ENCODE peak calls at places on chromosome 17, in seven cellular contexts. One of them, this sample, is unnamed.

GRCh38 chr17:40520991-40521453 is 19.6 kb upstream of the TNS4 start:
- DNase-seq in activated CD8-positive, alpha-beta T cell treated with anti-CD3 and anti-CD28 coated beads, Interleukin-2, amount 10 ng/mL, durations not matched to agents 7 days and 5 days: no peak
- DNase-seq in NCI-H774: no peak
- DNase-seq in Caki2: no peak
- DNase-seq in astrocyte of the cerebellum: no peak
- DNase-seq in HT1080: no peak
- DNase-seq in effector memory CD8-positive, alpha-beta T cell: no peak
- DNase-seq in this sample: no peak

GRCh38 chr17:32894245-32894644 is 17.3 kb upstream of the MYO1D start:
- DNase-seq in activated CD8-positive, alpha-beta T cell treated with anti-CD3 and anti-CD28 coated beads, Interleukin-2, amount 10 ng/mL, durations not matched to agents 7 days and 5 days: no peak
- DNase-seq in NCI-H774: no peak
- DNase-seq in Caki2: no peak
- DNase-seq in astrocyte of the cerebellum: no peak
- DNase-seq in HT1080: no peak
- DNase-seq in effector memory CD8-positive, alpha-beta T cell: no peak
- DNase-seq in this sample: no peak

GRCh38 chr17:49050611-49051010 is 53.4 kb downstream of the IGF2BP1 start:
- DNase-seq in activated CD8-positive, alpha-beta T cell treated with anti-CD3 and anti-CD28 coated beads, Interleukin-2, amount 10 ng/mL, durations not matched to agents 7 days and 5 days: no peak
- DNase-seq in NCI-H774: no peak
- DNase-seq in Caki2: no peak
- DNase-seq in astrocyte of the cerebellum: no peak
- DNase-seq in HT1080: no peak
- DNase-seq in effector memory CD8-positive, alpha-beta T cell: no peak
- DNase-seq in this sample: no peak

GRCh38 chr17:18256351-18256750 is 2.2 kb downstream of the FLII start:
- DNase-seq in activated CD8-positive, alpha-beta T cell treated with anti-CD3 and anti-CD28 coated beads, Interleukin-2, amount 10 ng/mL, durations not matched to agents 7 days and 5 days: no peak
- DNase-seq in NCI-H774: no peak
- DNase-seq in Caki2: no peak
- DNase-seq in astrocyte of the cerebellum: no peak
- DNase-seq in HT1080: no peak
- DNase-seq in effector memory CD8-positive, alpha-beta T cell: no peak
- DNase-seq in this sample: no peak

GRCh38 chr17:68089881-68090280 is 54.3 kb downstream of the KPNA2 start:
- DNase-seq in activated CD8-positive, alpha-beta T cell treated with anti-CD3 and anti-CD28 coated beads, Interleukin-2, amount 10 ng/mL, durations not matched to agents 7 days and 5 days: peak; percentile 32
- DNase-seq in NCI-H774: peak; percentile 47
- DNase-seq in Caki2: peak; percentile 66
- DNase-seq in astrocyte of the cerebellum: no peak
- DNase-seq in HT1080: peak; percentile 41
- DNase-seq in effector memory CD8-positive, alpha-beta T cell: no peak
- DNase-seq in this sample: peak; percentile 91

GRCh38 chr17:80795090-80795609 is 196.5 kb upstream of the CHMP6 start:
- DNase-seq in activated CD8-positive, alpha-beta T cell treated with anti-CD3 and anti-CD28 coated beads, Interleukin-2, amount 10 ng/mL, durations not matched to agents 7 days and 5 days: no peak
- DNase-seq in NCI-H774: no peak
- DNase-seq in Caki2: no peak
- DNase-seq in astrocyte of the cerebellum: no peak
- DNase-seq in HT1080: no peak
- DNase-seq in effector memory CD8-positive, alpha-beta T cell: no peak
- DNase-seq in this sample: no peak

GRCh38 chr17:44367219-44367618 is 3.6 kb upstream of the FAM171A2 start:
- DNase-seq in activated CD8-positive, alpha-beta T cell treated with anti-CD3 and anti-CD28 coated beads, Interleukin-2, amount 10 ng/mL, durations not matched to agents 7 days and 5 days: no peak
- DNase-seq in NCI-H774: no peak
- DNase-seq in Caki2: no peak
- DNase-seq in astrocyte of the cerebellum: no peak
- DNase-seq in HT1080: no peak
- DNase-seq in effector memory CD8-positive, alpha-beta T cell: no peak
- DNase-seq in this sample: no peak

GRCh38 chr17:76568771-76569170 is 16.9 kb downstream of the ST6GALNAC2 start:
- DNase-seq in activated CD8-positive, alpha-beta T cell treated with anti-CD3 and anti-CD28 coated beads, Interleukin-2, amount 10 ng/mL, durations not matched to agents 7 days and 5 days: no peak
- DNase-seq in NCI-H774: no peak
- DNase-seq in Caki2: no peak
- DNase-seq in astrocyte of the cerebellum: no peak
- DNase-seq in HT1080: no peak
- DNase-seq in effector memory CD8-positive, alpha-beta T cell: no peak
- DNase-seq in this sample: no peak

GRCh38 chr17:49815761-49816281 is 27.3 kb downstream of the KAT7 start:
- DNase-seq in activated CD8-positive, alpha-beta T cell treated with anti-CD3 and anti-CD28 coated beads, Interleukin-2, amount 10 ng/mL, durations not matched to agents 7 days and 5 days: no peak
- DNase-seq in NCI-H774: no peak
- DNase-seq in Caki2: no peak
- DNase-seq in astrocyte of the cerebellum: no peak
- DNase-seq in HT1080: no peak
- DNase-seq in effector memory CD8-positive, alpha-beta T cell: no peak
- DNase-seq in this sample: no peak

GRCh38 chr17:57369509-57369945 is 113.2 kb downstream of the MSI2 start:
- DNase-seq in activated CD8-positive, alpha-beta T cell treated with anti-CD3 and anti-CD28 coated beads, Interleukin-2, amount 10 ng/mL, durations not matched to agents 7 days and 5 days: no peak
- DNase-seq in NCI-H774: no peak
- DNase-seq in Caki2: no peak
- DNase-seq in astrocyte of the cerebellum: no peak
- DNase-seq in HT1080: no peak
- DNase-seq in effector memory CD8-positive, alpha-beta T cell: no peak
- DNase-seq in this sample: no peak

GRCh38 chr17:58335779-58336455 is 7.3 kb upstream of the TSPOAP1 start:
- DNase-seq in activated CD8-positive, alpha-beta T cell treated with anti-CD3 and anti-CD28 coated beads, Interleukin-2, amount 10 ng/mL, durations not matched to agents 7 days and 5 days: peak; percentile 90
- DNase-seq in NCI-H774: no peak
- DNase-seq in Caki2: no peak
- DNase-seq in astrocyte of the cerebellum: no peak
- DNase-seq in HT1080: peak; percentile 64
- DNase-seq in effector memory CD8-positive, alpha-beta T cell: peak; percentile 62
- DNase-seq in this sample: peak; percentile 76

GRCh38 chr17:65030618-65031017 is 25.9 kb downstream of the GNA13 start:
- DNase-seq in activated CD8-positive, alpha-beta T cell treated with anti-CD3 and anti-CD28 coated beads, Interleukin-2, amount 10 ng/mL, durations not matched to agents 7 days and 5 days: no peak
- DNase-seq in NCI-H774: no peak
- DNase-seq in Caki2: no peak
- DNase-seq in astrocyte of the cerebellum: no peak
- DNase-seq in HT1080: no peak
- DNase-seq in effector memory CD8-positive, alpha-beta T cell: no peak
- DNase-seq in this sample: no peak

GRCh38 chr17:80984749-80985148 is 6.9 kb upstream of the CHMP6 start:
- DNase-seq in activated CD8-positive, alpha-beta T cell treated with anti-CD3 and anti-CD28 coated beads, Interleukin-2, amount 10 ng/mL, durations not matched to agents 7 days and 5 days: no peak
- DNase-seq in NCI-H774: no peak
- DNase-seq in Caki2: no peak
- DNase-seq in astrocyte of the cerebellum: peak; percentile 91
- DNase-seq in HT1080: peak; percentile 84
- DNase-seq in effector memory CD8-positive, alpha-beta T cell: no peak
- DNase-seq in this sample: peak; percentile 34

GRCh38 chr17:27224526-27225315 is 69.2 kb upstream of the WSB1 start:
- DNase-seq in activated CD8-positive, alpha-beta T cell treated with anti-CD3 and anti-CD28 coated beads, Interleukin-2, amount 10 ng/mL, durations not matched to agents 7 days and 5 days: no peak
- DNase-seq in NCI-H774: no peak
- DNase-seq in Caki2: no peak
- DNase-seq in astrocyte of the cerebellum: no peak
- DNase-seq in HT1080: peak; percentile 76
- DNase-seq in effector memory CD8-positive, alpha-beta T cell: no peak
- DNase-seq in this sample: no peak

GRCh38 chr17:58329035-58329807 is 626 bp upstream of the TSPOAP1 start:
- DNase-seq in activated CD8-positive, alpha-beta T cell treated with anti-CD3 and anti-CD28 coated beads, Interleukin-2, amount 10 ng/mL, durations not matched to agents 7 days and 5 days: peak; percentile 90
- DNase-seq in NCI-H774: no peak
- DNase-seq in Caki2: no peak
- DNase-seq in astrocyte of the cerebellum: no peak
- DNase-seq in HT1080: peak; percentile 50
- DNase-seq in effector memory CD8-positive, alpha-beta T cell: peak; percentile 73
- DNase-seq in this sample: no peak

GRCh38 chr17:47990962-47991731 is 20.2 kb downstream of the CDK5RAP3 start:
- DNase-seq in activated CD8-positive, alpha-beta T cell treated with anti-CD3 and anti-CD28 coated beads, Interleukin-2, amount 10 ng/mL, durations not matched to agents 7 days and 5 days: no peak
- DNase-seq in NCI-H774: no peak
- DNase-seq in Caki2: no peak
- DNase-seq in astrocyte of the cerebellum: no peak
- DNase-seq in HT1080: no peak
- DNase-seq in effector memory CD8-positive, alpha-beta T cell: no peak
- DNase-seq in this sample: no peak

GRCh38 chr17:62933986-62934385 is 32.0 kb upstream of the TANC2 start:
- DNase-seq in activated CD8-positive, alpha-beta T cell treated with anti-CD3 and anti-CD28 coated beads, Interleukin-2, amount 10 ng/mL, durations not matched to agents 7 days and 5 days: no peak
- DNase-seq in NCI-H774: peak; percentile 29
- DNase-seq in Caki2: no peak
- DNase-seq in astrocyte of the cerebellum: no peak
- DNase-seq in HT1080: no peak
- DNase-seq in effector memory CD8-positive, alpha-beta T cell: no peak
- DNase-seq in this sample: no peak

GRCh38 chr17:32275060-32276042 is 9.7 kb downstream of the RHBDL3 start:
- DNase-seq in activated CD8-positive, alpha-beta T cell treated with anti-CD3 and anti-CD28 coated beads, Interleukin-2, amount 10 ng/mL, durations not matched to agents 7 days and 5 days: no peak
- DNase-seq in NCI-H774: no peak
- DNase-seq in Caki2: peak; percentile 70
- DNase-seq in astrocyte of the cerebellum: peak; percentile 45
- DNase-seq in HT1080: peak; percentile 93
- DNase-seq in effector memory CD8-positive, alpha-beta T cell: no peak
- DNase-seq in this sample: peak; percentile 52

GRCh38 chr17:16947470-16947869 is 24.4 kb downstream of the TNFRSF13B start:
- DNase-seq in activated CD8-positive, alpha-beta T cell treated with anti-CD3 and anti-CD28 coated beads, Interleukin-2, amount 10 ng/mL, durations not matched to agents 7 days and 5 days: no peak
- DNase-seq in NCI-H774: no peak
- DNase-seq in Caki2: no peak
- DNase-seq in astrocyte of the cerebellum: no peak
- DNase-seq in HT1080: no peak
- DNase-seq in effector memory CD8-positive, alpha-beta T cell: no peak
- DNase-seq in this sample: no peak

GRCh38 chr17:8696951-8697745 is 47.5 kb downstream of the CCDC42 start:
- DNase-seq in activated CD8-positive, alpha-beta T cell treated with anti-CD3 and anti-CD28 coated beads, Interleukin-2, amount 10 ng/mL, durations not matched to agents 7 days and 5 days: no peak
- DNase-seq in NCI-H774: no peak
- DNase-seq in Caki2: no peak
- DNase-seq in astrocyte of the cerebellum: peak; percentile 76
- DNase-seq in HT1080: no peak
- DNase-seq in effector memory CD8-positive, alpha-beta T cell: no peak
- DNase-seq in this sample: no peak

GRCh38 chr17:72977768-72978417 is 114.6 kb downstream of the SLC39A11 start:
- DNase-seq in activated CD8-positive, alpha-beta T cell treated with anti-CD3 and anti-CD28 coated beads, Interleukin-2, amount 10 ng/mL, durations not matched to agents 7 days and 5 days: no peak
- DNase-seq in NCI-H774: no peak
- DNase-seq in Caki2: no peak
- DNase-seq in astrocyte of the cerebellum: peak; percentile 4
- DNase-seq in HT1080: peak; percentile 72
- DNase-seq in effector memory CD8-positive, alpha-beta T cell: no peak
- DNase-seq in this sample: peak; percentile 95

GRCh38 chr17:32349503-32349853 is 479 bp upstream of the ZNF207 start:
- DNase-seq in activated CD8-positive, alpha-beta T cell treated with anti-CD3 and anti-CD28 coated beads, Interleukin-2, amount 10 ng/mL, durations not matched to agents 7 days and 5 days: peak; percentile 30
- DNase-seq in NCI-H774: no peak
- DNase-seq in Caki2: no peak
- DNase-seq in astrocyte of the cerebellum: no peak
- DNase-seq in HT1080: no peak
- DNase-seq in effector memory CD8-positive, alpha-beta T cell: no peak
- DNase-seq in this sample: no peak

GRCh38 chr17:491086-492014 is 138.7 kb upstream of the RPH3AL start:
- DNase-seq in activated CD8-positive, alpha-beta T cell treated with anti-CD3 and anti-CD28 coated beads, Interleukin-2, amount 10 ng/mL, durations not matched to agents 7 days and 5 days: peak; percentile 39
- DNase-seq in NCI-H774: no peak
- DNase-seq in Caki2: peak; percentile 16
- DNase-seq in astrocyte of the cerebellum: no peak
- DNase-seq in HT1080: no peak
- DNase-seq in effector memory CD8-positive, alpha-beta T cell: peak; percentile 47
- DNase-seq in this sample: peak; percentile 60

GRCh38 chr17:40071720-40072480 is 9.1 kb downstream of the THRA start:
- DNase-seq in activated CD8-positive, alpha-beta T cell treated with anti-CD3 and anti-CD28 coated beads, Interleukin-2, amount 10 ng/mL, durations not matched to agents 7 days and 5 days: no peak
- DNase-seq in NCI-H774: peak; percentile 87
- DNase-seq in Caki2: peak; percentile 79
- DNase-seq in astrocyte of the cerebellum: no peak
- DNase-seq in HT1080: no peak
- DNase-seq in effector memory CD8-positive, alpha-beta T cell: no peak
- DNase-seq in this sample: peak; percentile 72

GRCh38 chr17:20234266-20234665 is 225.1 kb downstream of the SPECC1 start:
- DNase-seq in activated CD8-positive, alpha-beta T cell treated with anti-CD3 and anti-CD28 coated beads, Interleukin-2, amount 10 ng/mL, durations not matched to agents 7 days and 5 days: peak; percentile 81
- DNase-seq in NCI-H774: no peak
- DNase-seq in Caki2: no peak
- DNase-seq in astrocyte of the cerebellum: no peak
- DNase-seq in HT1080: no peak
- DNase-seq in effector memory CD8-positive, alpha-beta T cell: peak; percentile 14
- DNase-seq in this sample: no peak

GRCh38 chr17:8384801-8385335 is 1.9 kb upstream of the RPL26 start:
- DNase-seq in activated CD8-positive, alpha-beta T cell treated with anti-CD3 and anti-CD28 coated beads, Interleukin-2, amount 10 ng/mL, durations not matched to agents 7 days and 5 days: no peak
- DNase-seq in NCI-H774: no peak
- DNase-seq in Caki2: peak; percentile 87
- DNase-seq in astrocyte of the cerebellum: peak; percentile 64
- DNase-seq in HT1080: peak; percentile 79
- DNase-seq in effector memory CD8-positive, alpha-beta T cell: no peak
- DNase-seq in this sample: peak; percentile 60

GRCh38 chr17:29574732-29575510 is 6.4 kb downstream of the TP53I13 start:
- DNase-seq in activated CD8-positive, alpha-beta T cell treated with anti-CD3 and anti-CD28 coated beads, Interleukin-2, amount 10 ng/mL, durations not matched to agents 7 days and 5 days: no peak
- DNase-seq in NCI-H774: no peak
- DNase-seq in Caki2: no peak
- DNase-seq in astrocyte of the cerebellum: no peak
- DNase-seq in HT1080: no peak
- DNase-seq in effector memory CD8-positive, alpha-beta T cell: no peak
- DNase-seq in this sample: peak; percentile 40

GRCh38 chr17:72916991-72917390 is 175.5 kb downstream of the SLC39A11 start:
- DNase-seq in activated CD8-positive, alpha-beta T cell treated with anti-CD3 and anti-CD28 coated beads, Interleukin-2, amount 10 ng/mL, durations not matched to agents 7 days and 5 days: no peak
- DNase-seq in NCI-H774: no peak
- DNase-seq in Caki2: no peak
- DNase-seq in astrocyte of the cerebellum: no peak
- DNase-seq in HT1080: peak; percentile 33
- DNase-seq in effector memory CD8-positive, alpha-beta T cell: no peak
- DNase-seq in this sample: no peak

GRCh38 chr17:34311291-34311690 is 7.9 kb upstream of the CCL8 start:
- DNase-seq in activated CD8-positive, alpha-beta T cell treated with anti-CD3 and anti-CD28 coated beads, Interleukin-2, amount 10 ng/mL, durations not matched to agents 7 days and 5 days: no peak
- DNase-seq in NCI-H774: no peak
- DNase-seq in Caki2: no peak
- DNase-seq in astrocyte of the cerebellum: no peak
- DNase-seq in HT1080: no peak
- DNase-seq in effector memory CD8-positive, alpha-beta T cell: no peak
- DNase-seq in this sample: no peak

GRCh38 chr17:82396601-82397435 is 21.3 kb upstream of the HEXD start:
- DNase-seq in activated CD8-positive, alpha-beta T cell treated with anti-CD3 and anti-CD28 coated beads, Interleukin-2, amount 10 ng/mL, durations not matched to agents 7 days and 5 days: no peak
- DNase-seq in NCI-H774: no peak
- DNase-seq in Caki2: peak; percentile 34
- DNase-seq in astrocyte of the cerebellum: peak; percentile 33
- DNase-seq in HT1080: peak; percentile 14
- DNase-seq in effector memory CD8-positive, alpha-beta T cell: no peak
- DNase-seq in this sample: no peak

GRCh38 chr17:81959362-81960129 is 1.4 kb downstream of the NOTUM start:
- DNase-seq in activated CD8-positive, alpha-beta T cell treated with anti-CD3 and anti-CD28 coated beads, Interleukin-2, amount 10 ng/mL, durations not matched to agents 7 days and 5 days: peak; percentile 80
- DNase-seq in NCI-H774: peak; percentile 40
- DNase-seq in Caki2: peak; percentile 50
- DNase-seq in astrocyte of the cerebellum: no peak
- DNase-seq in HT1080: no peak
- DNase-seq in effector memory CD8-positive, alpha-beta T cell: peak; percentile 80
- DNase-seq in this sample: no peak

GRCh38 chr17:39058524-39058923 is 91.3 kb upstream of the FBXO47 start:
- DNase-seq in activated CD8-positive, alpha-beta T cell treated with anti-CD3 and anti-CD28 coated beads, Interleukin-2, amount 10 ng/mL, durations not matched to agents 7 days and 5 days: no peak
- DNase-seq in NCI-H774: no peak
- DNase-seq in Caki2: no peak
- DNase-seq in astrocyte of the cerebellum: no peak
- DNase-seq in HT1080: no peak
- DNase-seq in effector memory CD8-positive, alpha-beta T cell: no peak
- DNase-seq in this sample: no peak

GRCh38 chr17:57062865-57063264 is 22.2 kb upstream of the AKAP1 start:
- DNase-seq in activated CD8-positive, alpha-beta T cell treated with anti-CD3 and anti-CD28 coated beads, Interleukin-2, amount 10 ng/mL, durations not matched to agents 7 days and 5 days: no peak
- DNase-seq in NCI-H774: no peak
- DNase-seq in Caki2: no peak
- DNase-seq in astrocyte of the cerebellum: no peak
- DNase-seq in HT1080: no peak
- DNase-seq in effector memory CD8-positive, alpha-beta T cell: no peak
- DNase-seq in this sample: no peak

GRCh38 chr17:75459590-75460267 is 3.3 kb downstream of the TMEM94 start:
- DNase-seq in activated CD8-positive, alpha-beta T cell treated with anti-CD3 and anti-CD28 coated beads, Interleukin-2, amount 10 ng/mL, durations not matched to agents 7 days and 5 days: no peak
- DNase-seq in NCI-H774: no peak
- DNase-seq in Caki2: peak; percentile 67
- DNase-seq in astrocyte of the cerebellum: no peak
- DNase-seq in HT1080: no peak
- DNase-seq in effector memory CD8-positive, alpha-beta T cell: no peak
- DNase-seq in this sample: peak; percentile 69

GRCh38 chr17:38881600-38882191 is 11.8 kb downstream of the LASP1 start:
- DNase-seq in activated CD8-positive, alpha-beta T cell treated with anti-CD3 and anti-CD28 coated beads, Interleukin-2, amount 10 ng/mL, durations not matched to agents 7 days and 5 days: peak; percentile 77
- DNase-seq in NCI-H774: no peak
- DNase-seq in Caki2: peak; percentile 52
- DNase-seq in astrocyte of the cerebellum: no peak
- DNase-seq in HT1080: no peak
- DNase-seq in effector memory CD8-positive, alpha-beta T cell: no peak
- DNase-seq in this sample: no peak

GRCh38 chr17:56785396-56785795 is 48.3 kb downstream of the C17orf67 start:
- DNase-seq in activated CD8-positive, alpha-beta T cell treated with anti-CD3 and anti-CD28 coated beads, Interleukin-2, amount 10 ng/mL, durations not matched to agents 7 days and 5 days: no peak
- DNase-seq in NCI-H774: no peak
- DNase-seq in Caki2: no peak
- DNase-seq in astrocyte of the cerebellum: no peak
- DNase-seq in HT1080: peak; percentile 68
- DNase-seq in effector memory CD8-positive, alpha-beta T cell: no peak
- DNase-seq in this sample: peak; percentile 61

GRCh38 chr17:2253768-2254406 is 49.7 kb downstream of the SMG6 start:
- DNase-seq in activated CD8-positive, alpha-beta T cell treated with anti-CD3 and anti-CD28 coated beads, Interleukin-2, amount 10 ng/mL, durations not matched to agents 7 days and 5 days: peak; percentile 57
- DNase-seq in NCI-H774: no peak
- DNase-seq in Caki2: no peak
- DNase-seq in astrocyte of the cerebellum: no peak
- DNase-seq in HT1080: no peak
- DNase-seq in effector memory CD8-positive, alpha-beta T cell: no peak
- DNase-seq in this sample: no peak

This sample was measured in SW480.